ENCODE peak calls at places on chromosomes 6 and 20, in six cellular contexts. C is retinal pigment epithelial cell; W is fibroblast of the conjunctiva; Y is amniotic stem cell; U is HTR-8/SVneo; H is stimulated activated CD8-positive, alpha-beta memory T cell treated with anti-CD3 and anti-CD28 coated beads, Interleukin-7, amount 100 ng/mL, for 1 hour. F is an unnamed sample.

GRCh38 chr6:127515234-127515793 is 3.8 kb downstream of the MTCL3 start:
- DNase-seq in U (peak; percentile 44), C (no peak), Y (no peak), H (no peak), W (no peak), F (no peak)

GRCh38 chr6:136365781-136366354 is 76.2 kb upstream of the BCLAF1 start:
- DNase-seq in U (no peak), C (no peak), H (no peak), Y (no peak), W (no peak), F (no peak)

GRCh38 chr6:170224694-170225660 is 65.9 kb downstream of the DLL1 start:
- DNase-seq in U (peak; percentile 69), C (no peak), Y (no peak), H (no peak), W (no peak), F (no peak)

GRCh38 chr20:43953919-43954617 is 39.4 kb downstream of the TOX2 start:
- DNase-seq in Y (no peak), W (no peak), H (no peak), C (no peak), U (peak; percentile 59), F (no peak)

GRCh38 chr6:126170875-126171489 is 168.9 kb upstream of the CENPW start:
- DNase-seq in C (no peak), Y (no peak), U (peak; percentile 10), W (peak; percentile 9), H (no peak), F (no peak)

GRCh38 chr20:4220756-4221155 is 205.4 kb upstream of the RNF24 start:
- DNase-seq in U (no peak), Y (no peak), H (no peak), W (no peak), C (no peak), F (no peak)

GRCh38 chr6:47789553-47789952 is 7.7 kb downstream of the OPN5 start:
- DNase-seq in Y (no peak), W (no peak), U (no peak), C (no peak), H (no peak), F (no peak)

GRCh38 chr6:76435174-76435573 is 362.7 kb upstream of the IMPG1 start:
- DNase-seq in U (no peak), Y (no peak), H (no peak), C (no peak), W (no peak), F (no peak)

GRCh38 chr20:22568872-22569344 is 15.5 kb downstream of the FOXA2 start:
- DNase-seq in C (no peak), Y (no peak), U (no peak), W (no peak), H (no peak), F (no peak)

GRCh38 chr6:149888113-149888512 is 9.8 kb downstream of the RAET1E start:
- DNase-seq in C (no peak), U (no peak), Y (no peak), W (no peak), H (no peak), F (no peak)

GRCh38 chr6:33018904-33019303 is 9.5 kb upstream of the HLA-DOA start:
- DNase-seq in H (no peak), U (no peak), W (no peak), Y (no peak), C (no peak), F (no peak)

GRCh38 chr6:108523697-108524096 is 37.0 kb upstream of the FOXO3 start:
- DNase-seq in C (no peak), W (no peak), Y (no peak), H (no peak), U (no peak), F (no peak)

GRCh38 chr20:57326667-57327455 is 2.7 kb upstream of the SPO11 start:
- DNase-seq in Y (no peak), W (no peak), H (no peak), U (no peak), C (no peak), F (no peak)

GRCh38 chr6:156686940-156687874 is 90.0 kb upstream of the ARID1B start:
- DNase-seq in C (peak; percentile 58), U (peak; percentile 80), W (peak; percentile 67), Y (peak; percentile 75), H (peak; percentile 53), F (peak; percentile 71)

GRCh38 chr6:143804835-143805239 is 38.3 kb upstream of the LTV1 start:
- DNase-seq in W (no peak), Y (no peak), H (no peak), C (no peak), U (no peak), F (no peak)

GRCh38 chr6:98470821-98471220 is 363.6 kb upstream of the POU3F2 start:
- DNase-seq in U (no peak), C (no peak), W (no peak), H (no peak), Y (no peak), F (no peak)

GRCh38 chr20:37935435-37935834 is 32.5 kb downstream of the VSTM2L start:
- DNase-seq in U (no peak), C (peak; percentile 81), H (no peak), Y (no peak), W (no peak), F (no peak)

GRCh38 chr6:3813150-3813780 is 35.9 kb upstream of the FAM50B start:
- DNase-seq in C (no peak), Y (no peak), U (peak; percentile 63), W (no peak), H (no peak), F (no peak)

GRCh38 chr6:357791-358341 is 33.7 kb upstream of the IRF4 start:
- DNase-seq in C (no peak), Y (no peak), U (no peak), W (no peak), H (no peak), F (no peak)

GRCh38 chr6:101286146-101286545 is 107.4 kb upstream of the GRIK2 start:
- DNase-seq in W (no peak), U (no peak), H (no peak), C (no peak), Y (no peak), F (no peak)

GRCh38 chr6:55825402-55826051 is 49.9 kb downstream of the BMP5 start:
- DNase-seq in U (peak; percentile 10), C (peak; percentile 72), W (peak; percentile 9), Y (no peak), H (no peak), F (no peak)

GRCh38 chr6:57040011-57040410 is 6.5 kb upstream of the KIAA1586 start:
- DNase-seq in U (no peak), W (no peak), C (no peak), Y (no peak), H (no peak), F (no peak)

GRCh38 chr20:38321959-38322598 is 18.1 kb downstream of the BPI start:
- DNase-seq in H (no peak), W (peak; percentile 57), U (peak; percentile 83), C (peak; percentile 11), Y (peak; percentile 50), F (no peak)

GRCh38 chr6:28353981-28354676 is 4.4 kb downstream of the ZKSCAN3 start:
- DNase-seq in Y (no peak), C (no peak), W (no peak), U (no peak), H (no peak), F (no peak)

GRCh38 chr20:15236812-15237211 is 899.4 kb upstream of the FLRT3 start:
- DNase-seq in Y (no peak), H (no peak), U (no peak), C (peak; percentile 7), W (peak; percentile 31), F (no peak)

GRCh38 chr20:32091888-32092346 is 17.6 kb upstream of the TM9SF4 start:
- DNase-seq in U (peak; percentile 81), C (no peak), W (peak; percentile 66), Y (peak; percentile 56), H (peak; percentile 43), F (no peak)

GRCh38 chr20:634526-634925 is 18.5 kb downstream of the SRXN1 start:
- DNase-seq in U (no peak), C (no peak), Y (no peak), W (no peak), H (no peak), F (no peak)

GRCh38 chr6:3751019-3751729 is at the start of gene PXDC1:
- DNase-seq in C (no peak), U (no peak), H (no peak), W (no peak), Y (no peak), F (no peak)

GRCh38 chr6:142871910-142872331 is 73.1 kb downstream of the HIVEP2 start:
- DNase-seq in Y (no peak), H (no peak), U (no peak), W (no peak), C (peak; percentile 90), F (no peak)

GRCh38 chr6:34981951-34982350 is 92.9 kb downstream of the ANKS1A start:
- DNase-seq in H (no peak), W (no peak), Y (no peak), U (no peak), C (no peak), F (no peak)

GRCh38 chr20:4435210-4435609 is 286.5 kb upstream of the PRND start:
- DNase-seq in W (peak; percentile 65), Y (no peak), H (no peak), C (no peak), U (no peak), F (no peak)

GRCh38 chr6:135624402-135625297 is 127.1 kb upstream of the AHI1 start:
- DNase-seq in Y (peak; percentile 1), H (no peak), U (no peak), W (no peak), C (no peak), F (no peak)

GRCh38 chr6:142387997-142388815 is 86.4 kb downstream of the ADGRG6 start:
- DNase-seq in Y (peak; percentile 63), C (no peak), U (no peak), W (peak; percentile 43), H (no peak), F (no peak)

GRCh38 chr20:8032499-8032898 is 12.9 kb upstream of the TMX4 start:
- DNase-seq in Y (no peak), H (no peak), U (no peak), W (no peak), C (no peak), F (no peak)

GRCh38 chr6:159995405-159995804 is 26.5 kb downstream of the IGF2R start:
- DNase-seq in H (no peak), U (no peak), Y (no peak), C (no peak), W (no peak), F (no peak)

GRCh38 chr6:20708367-20709124 is 174.3 kb downstream of the CDKAL1 start:
- DNase-seq in W (no peak), U (no peak), C (peak; percentile 88), H (no peak), Y (no peak), F (no peak)

GRCh38 chr20:8291873-8292272 is 159.8 kb downstream of the PLCB1 start:
- DNase-seq in W (peak; percentile 10), Y (peak; percentile 13), H (no peak), C (peak; percentile 42), U (no peak), F (no peak)

GRCh38 chr6:166078294-166078693 is 89.4 kb downstream of the TBXT start:
- DNase-seq in Y (no peak), C (no peak), W (peak; percentile 65), H (no peak), U (peak; percentile 51), F (peak; percentile 41)

GRCh38 chr6:3061501-3061941 is 6.8 kb upstream of the RIPK1 start:
- DNase-seq in H (no peak), U (peak; percentile 43), C (peak; percentile 71), W (no peak), Y (peak; percentile 31), F (no peak)